ENCODE peak calls at places on chromosomes 2 and 18, in seven cellular contexts. M is astrocyte, I is GM23248, Y is MM.1S, S is A673, Q is fibroblast of lung, X is PC-9. U is an unnamed sample.

GRCh38 chr2:138503652-138504051 is 2.1 kb downstream of the SPOPL start:
- DNase-seq in M (no peak), I (peak; percentile 15), Y (no peak), S (no peak), Q (no peak), X (no peak), U (no peak)

GRCh38 chr18:79852561-79853302 is 55.0 kb downstream of the KCNG2 start:
- DNase-seq in M (no peak), I (no peak), Y (no peak), S (no peak), Q (no peak), X (no peak), U (no peak)

GRCh38 chr18:29123706-29124530 is 947.0 kb upstream of the CDH2 start:
- DNase-seq in M (no peak), I (peak; percentile 3), Y (peak; percentile 17), S (no peak), Q (no peak), X (no peak), U (no peak)

GRCh38 chr2:121489284-121489683 is 41.4 kb upstream of the RNU4ATAC start:
- DNase-seq in M (peak; percentile 20), I (no peak), Y (peak; percentile 63), S (peak; percentile 31), Q (no peak), X (peak; percentile 79), U (no peak)

GRCh38 chr18:80154293-80154692 is 45.2 kb downstream of the ADNP2 start:
- DNase-seq in M (no peak), I (peak; percentile 56), Y (no peak), S (peak; percentile 41), Q (no peak), X (no peak), U (peak; percentile 47)

GRCh38 chr18:58998421-58999203 is 133.9 kb downstream of the ZNF532 start:
- DNase-seq in M (peak; percentile 84), I (peak; percentile 95), Y (no peak), S (peak; percentile 85), Q (peak; percentile 87), X (no peak), U (no peak)

GRCh38 chr18:77650799-77651385 is 401.2 kb downstream of the GALR1 start:
- DNase-seq in M (no peak), I (peak; percentile 70), Y (peak; percentile 65), S (peak; percentile 25), Q (peak; percentile 7), X (no peak), U (peak; percentile 89)

GRCh38 chr18:31736630-31737029 is 24.1 kb downstream of the SLC25A52 start:
- DNase-seq in M (no peak), I (no peak), Y (peak; percentile 42), S (no peak), Q (no peak), X (no peak), U (no peak)

GRCh38 chr18:62183578-62184195 is 3.2 kb downstream of the PIGN start:
- DNase-seq in M (peak; percentile 22), I (peak; percentile 67), Y (peak; percentile 70), S (peak; percentile 70), Q (peak; percentile 45), X (peak; percentile 57), U (peak; percentile 60)

GRCh38 chr2:102033028-102033749 is 41.4 kb downstream of the IL1R2 start:
- DNase-seq in M (peak; percentile 93), I (peak; percentile 53), Y (peak; percentile 41), S (no peak), Q (peak; percentile 96), X (peak; percentile 67), U (no peak)

GRCh38 chr18:61581578-61582204 is 248.5 kb downstream of the CDH20 start:
- DNase-seq in M (peak; percentile 23), I (peak; percentile 67), Y (peak; percentile 52), S (peak; percentile 79), Q (peak; percentile 50), X (no peak), U (peak; percentile 88)

GRCh38 chr2:27306657-27307544 is 1.3 kb downstream of the UCN start:
- DNase-seq in M (no peak), I (peak; percentile 39), Y (no peak), S (peak; percentile 57), Q (no peak), X (no peak), U (peak; percentile 42)

GRCh38 chr18:76544511-76545350 is 49.7 kb upstream of the ZNF516 start:
- DNase-seq in M (no peak), I (no peak), Y (no peak), S (peak; percentile 84), Q (no peak), X (no peak), U (no peak)

GRCh38 chr2:168427451-168427850 is 28.6 kb upstream of the CERS6 start:
- DNase-seq in M (peak; percentile 95), I (peak; percentile 57), Y (no peak), S (no peak), Q (peak; percentile 95), X (no peak), U (no peak)

GRCh38 chr2:227864161-227864756 is 7.2 kb upstream of the DAW1 start:
- DNase-seq in M (peak; percentile 55), I (peak; percentile 80), Y (no peak), S (no peak), Q (peak; percentile 56), X (no peak), U (no peak)

GRCh38 chr18:69935319-69936190 is 12.1 kb downstream of the CD226 start:
- DNase-seq in M (peak; percentile 39), I (peak; percentile 39), Y (no peak), S (no peak), Q (peak; percentile 56), X (no peak), U (peak; percentile 45)

GRCh38 chr18:78160961-78161656 is 818.5 kb upstream of the SALL3 start:
- DNase-seq in M (no peak), I (peak; percentile 1), Y (no peak), S (no peak), Q (no peak), X (no peak), U (no peak)

GRCh38 chr18:6763524-6763923 is 34.0 kb downstream of the ARHGAP28 start:
- DNase-seq in M (no peak), I (no peak), Y (no peak), S (no peak), Q (no peak), X (no peak), U (no peak)
- TF ChIP-seq EZH2 in M (no peak), I (no peak), Y (no peak), S (no peak), Q (no peak), X (no peak), U (no peak)

DNA sequence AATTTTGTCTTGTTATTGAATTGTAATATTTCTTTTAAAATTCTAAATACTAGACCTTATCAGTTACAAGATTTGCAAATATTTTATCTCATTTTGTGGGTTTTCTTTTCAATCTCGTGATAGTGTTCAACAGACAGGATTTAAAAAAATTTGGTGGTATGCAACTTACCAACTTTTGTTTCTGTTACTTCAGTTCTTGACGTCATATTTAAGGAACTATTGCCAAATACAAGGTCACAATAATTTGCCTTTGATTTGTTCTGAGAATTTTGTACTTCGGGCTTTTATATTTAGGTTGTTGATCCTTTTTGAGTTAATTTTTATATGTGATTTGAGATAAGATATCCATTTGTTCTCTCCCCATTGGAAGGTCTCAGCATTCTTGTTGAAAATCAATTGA is 876.6 kb downstream of the DCDC2C start:
- DNase-seq in M (no peak), I (no peak), Y (no peak), S (no peak), Q (no peak), X (no peak), U (no peak)
- H3K9me3 ChIP-seq in M (no peaks in the 10 kb centered on the region), I (no peaks in the 10 kb centered on the region), Y (no peaks in the 10 kb centered on the region), S (peaks cover 24% of the 10 kb centered on the region), Q (no peaks in the 10 kb centered on the region), X (no peaks in the 10 kb centered on the region), U (no peaks in the 10 kb centered on the region)

GRCh38 chr2:72145658-72146329 is 1.9 kb downstream of the CYP26B1 start:
- DNase-seq in M (no peak), I (peak; percentile 42), Y (no peak), S (peak; percentile 27), Q (no peak), X (no peak), U (no peak)
- TF ChIP-seq EZH2 in M (no peak), I (no peak), Y (no peak), S (no peak), Q (no peak), X (no peak), U (peak; percentile 10)

GRCh38 chr18:43507842-43508481 is 230.7 kb upstream of the SYT4 start:
- DNase-seq in M (no peak), I (peak; percentile 0), Y (no peak), S (no peak), Q (no peak), X (no peak), U (no peak)
- H3K9me3 ChIP-seq in M (peaks cover 10% of the 10 kb centered on the region), I (no peaks in the 10 kb centered on the region), Y (no peaks in the 10 kb centered on the region), S (peaks cover 23% of the 10 kb centered on the region), Q (no peaks in the 10 kb centered on the region), X (no peaks in the 10 kb centered on the region), U (no peaks in the 10 kb centered on the region)

DNA sequence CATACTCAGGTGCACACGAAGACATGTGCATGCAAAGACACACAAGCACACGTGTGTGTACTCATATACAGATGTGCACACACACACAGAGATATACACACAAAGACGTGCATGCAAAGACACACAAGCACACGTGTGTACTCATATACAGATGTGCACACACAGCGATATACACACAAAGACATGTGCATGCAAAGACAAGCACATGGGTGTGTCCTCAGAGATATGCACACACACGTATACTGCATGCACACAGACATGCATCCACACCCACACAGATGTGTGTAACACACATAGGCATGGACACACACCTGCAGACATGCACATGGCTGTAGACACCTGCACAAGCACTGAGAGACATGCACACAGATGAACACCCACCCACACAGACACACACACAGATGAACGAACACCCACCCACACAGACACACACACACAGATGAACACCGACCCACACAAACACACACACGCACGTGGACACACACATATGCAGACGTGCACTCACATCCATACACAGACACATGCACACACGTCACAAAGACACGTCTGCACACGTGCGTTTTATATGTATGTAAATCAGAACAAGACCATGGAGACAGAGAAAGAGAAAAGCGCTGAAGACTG is 231.9 kb downstream of the TWIST2 start:
- DNase-seq in M (no peak), I (no peak), Y (no peak), S (no peak), Q (no peak), X (no peak), U (no peak)
- TF ChIP-seq EZH2 in M (no peak), I (no peak), Y (no peak), S (no peak), Q (no peak), X (no peak), U (no peak)

GRCh38 chr18:57850063-57850462 is 46.9 kb upstream of the ATP8B1 start:
- DNase-seq in M (no peak), I (no peak), Y (no peak), S (no peak), Q (no peak), X (no peak), U (no peak)
- H3K9me3 ChIP-seq in M (no peaks in the 10 kb centered on the region), I (no peaks in the 10 kb centered on the region), Y (no peaks in the 10 kb centered on the region), S (peaks cover 7% of the 10 kb centered on the region), Q (no peaks in the 10 kb centered on the region), X (no peaks in the 10 kb centered on the region), U (no peaks in the 10 kb centered on the region)